ENCODE peak calls at places on chromosomes 11 and 22, in nine cellular contexts. One of them, this sample, is unnamed.

GRCh38 chr22:29152381-29153138 is 53.1 kb upstream of the EMID1 start:
- DNase-seq in spleen: peak; percentile 75
- DNase-seq in breast epithelium: no peak
- DNase-seq in pancreas: no peak
- DNase-seq in SJSA1: no peak
- DNase-seq in lung: peak; percentile 63
- DNase-seq in A673: peak; percentile 85
- DNase-seq in uterus: no peak
- DNase-seq in CD8-positive, alpha-beta memory T cell: no peak
- DNase-seq in this sample: no peak

GRCh38 chr11:1770528-1770927 is 6.8 kb upstream of the CTSD start:
- DNase-seq in SJSA1: no peak
- DNase-seq in breast epithelium: no peak
- DNase-seq in lung: no peak
- DNase-seq in A673: no peak
- DNase-seq in spleen: peak; percentile 85
- DNase-seq in CD8-positive, alpha-beta memory T cell: no peak
- DNase-seq in uterus: no peak
- DNase-seq in pancreas: peak; percentile 5
- DNase-seq in this sample: no peak

GRCh38 chr11:133964946-133965632 is 8.3 kb upstream of the IGSF9B start:
- DNase-seq in CD8-positive, alpha-beta memory T cell: no peak
- DNase-seq in SJSA1: no peak
- DNase-seq in lung: peak; percentile 71
- DNase-seq in pancreas: no peak
- DNase-seq in breast epithelium: peak; percentile 62
- DNase-seq in uterus: peak; percentile 50
- DNase-seq in spleen: no peak
- DNase-seq in A673: no peak
- DNase-seq in this sample: no peak

GRCh38 chr22:36902143-36902911 is 11.1 kb upstream of the CSF2RB start:
- DNase-seq in CD8-positive, alpha-beta memory T cell: no peak
- DNase-seq in breast epithelium: no peak
- DNase-seq in SJSA1: no peak
- DNase-seq in spleen: no peak
- DNase-seq in uterus: no peak
- DNase-seq in lung: no peak
- DNase-seq in A673: no peak
- DNase-seq in pancreas: no peak
- DNase-seq in this sample: no peak

GRCh38 chr11:72969894-72970335 is 155.7 kb downstream of the ATG16L2 start:
- DNase-seq in lung: no peak
- DNase-seq in SJSA1: peak; percentile 20
- DNase-seq in A673: no peak
- DNase-seq in spleen: no peak
- DNase-seq in pancreas: no peak
- DNase-seq in CD8-positive, alpha-beta memory T cell: no peak
- DNase-seq in uterus: no peak
- DNase-seq in breast epithelium: no peak
- DNase-seq in this sample: no peak

GRCh38 chr11:9688716-9689511 is 25.0 kb downstream of the SWAP70 start:
- DNase-seq in uterus: no peak
- DNase-seq in CD8-positive, alpha-beta memory T cell: peak; percentile 4
- DNase-seq in lung: no peak
- DNase-seq in A673: peak; percentile 73
- DNase-seq in breast epithelium: no peak
- DNase-seq in pancreas: no peak
- DNase-seq in spleen: no peak
- DNase-seq in SJSA1: peak; percentile 85
- DNase-seq in this sample: peak; percentile 87

GRCh38 chr11:74702383-74703007 is 28.7 kb downstream of the CHRDL2 start:
- DNase-seq in lung: peak; percentile 69
- DNase-seq in A673: peak; percentile 84
- DNase-seq in CD8-positive, alpha-beta memory T cell: peak; percentile 38
- DNase-seq in spleen: peak; percentile 81
- DNase-seq in uterus: peak; percentile 74
- DNase-seq in pancreas: peak; percentile 75
- DNase-seq in SJSA1: peak; percentile 39
- DNase-seq in breast epithelium: peak; percentile 47
- DNase-seq in this sample: peak; percentile 63

GRCh38 chr11:134074346-134074745 is 5.5 kb downstream of the JAM3 start:
- DNase-seq in SJSA1: no peak
- DNase-seq in spleen: no peak
- DNase-seq in lung: no peak
- DNase-seq in breast epithelium: no peak
- DNase-seq in CD8-positive, alpha-beta memory T cell: no peak
- DNase-seq in A673: no peak
- DNase-seq in pancreas: no peak
- DNase-seq in uterus: no peak
- DNase-seq in this sample: no peak

GRCh38 chr22:38623357-38623756 is 32.8 kb downstream of the FAM227A start:
- DNase-seq in spleen: peak; percentile 23
- DNase-seq in lung: no peak
- DNase-seq in uterus: no peak
- DNase-seq in breast epithelium: no peak
- DNase-seq in pancreas: no peak
- DNase-seq in CD8-positive, alpha-beta memory T cell: no peak
- DNase-seq in A673: no peak
- DNase-seq in SJSA1: no peak
- DNase-seq in this sample: no peak

GRCh38 chr22:38631724-38632123 is 24.5 kb downstream of the FAM227A start:
- DNase-seq in A673: no peak
- DNase-seq in lung: no peak
- DNase-seq in uterus: no peak
- DNase-seq in pancreas: no peak
- DNase-seq in CD8-positive, alpha-beta memory T cell: peak; percentile 7
- DNase-seq in spleen: no peak
- DNase-seq in breast epithelium: no peak
- DNase-seq in SJSA1: no peak
- DNase-seq in this sample: no peak

GRCh38 chr22:38632528-38632927 is 23.7 kb downstream of the FAM227A start:
- DNase-seq in CD8-positive, alpha-beta memory T cell: no peak
- DNase-seq in A673: no peak
- DNase-seq in spleen: no peak
- DNase-seq in lung: no peak
- DNase-seq in SJSA1: no peak
- DNase-seq in uterus: no peak
- DNase-seq in breast epithelium: no peak
- DNase-seq in pancreas: no peak
- DNase-seq in this sample: no peak

GRCh38 chr22:38629108-38629507 is 27.1 kb downstream of the FAM227A start:
- DNase-seq in SJSA1: no peak
- DNase-seq in spleen: no peak
- DNase-seq in breast epithelium: no peak
- DNase-seq in pancreas: no peak
- DNase-seq in uterus: no peak
- DNase-seq in lung: no peak
- DNase-seq in A673: no peak
- DNase-seq in CD8-positive, alpha-beta memory T cell: no peak
- DNase-seq in this sample: no peak

DNA sequence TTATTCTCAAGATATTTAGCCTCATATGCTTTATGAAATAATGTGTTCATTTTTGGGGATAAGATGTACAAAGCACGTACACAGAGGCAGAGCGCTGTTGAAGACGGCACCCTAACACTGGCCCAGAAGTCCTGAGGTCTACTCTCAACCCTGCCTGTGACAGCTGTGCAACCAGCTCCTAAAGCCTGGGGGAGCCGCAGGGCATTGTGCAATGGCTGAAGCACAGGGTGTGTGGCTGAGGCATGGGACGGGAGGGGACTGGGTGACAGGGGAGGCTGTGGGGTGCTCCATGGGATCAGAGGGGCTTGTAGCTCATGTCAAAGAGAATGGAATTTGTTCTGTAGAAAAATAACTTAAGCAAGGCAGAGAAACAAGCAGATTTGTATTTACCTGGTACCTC is 27.7 kb downstream of the FAM227A start:
- DNase-seq in spleen: peak; percentile 15
- DNase-seq in lung: no peak
- DNase-seq in uterus: no peak
- DNase-seq in SJSA1: no peak
- DNase-seq in A673: no peak
- DNase-seq in CD8-positive, alpha-beta memory T cell: no peak
- DNase-seq in breast epithelium: no peak
- DNase-seq in pancreas: no peak
- DNase-seq in this sample: no peak
- H3K9me3 ChIP-seq in spleen: no peaks in the 10 kb centered on the region
- H3K9me3 ChIP-seq in lung: no peaks in the 10 kb centered on the region
- H3K9me3 ChIP-seq in uterus: no peaks in the 10 kb centered on the region
- H3K9me3 ChIP-seq in SJSA1: no peaks in the 10 kb centered on the region
- H3K9me3 ChIP-seq in A673: no peaks in the 10 kb centered on the region
- H3K9me3 ChIP-seq in CD8-positive, alpha-beta memory T cell: no peaks in the 10 kb centered on the region
- H3K9me3 ChIP-seq in breast epithelium: no peaks in the 10 kb centered on the region
- H3K9me3 ChIP-seq in pancreas: no peaks in the 10 kb centered on the region
- H3K9me3 ChIP-seq in this sample: no peaks in the 10 kb centered on the region

GRCh38 chr22:35170716-35171697 is 86.3 kb upstream of the HMGXB4 start:
- DNase-seq in breast epithelium: no peak
- DNase-seq in CD8-positive, alpha-beta memory T cell: no peak
- DNase-seq in lung: peak; percentile 22
- DNase-seq in A673: no peak
- DNase-seq in SJSA1: no peak
- DNase-seq in pancreas: no peak
- DNase-seq in spleen: no peak
- DNase-seq in uterus: no peak
- DNase-seq in this sample: no peak

GRCh38 chr22:35172452-35172851 is 84.8 kb upstream of the HMGXB4 start:
- DNase-seq in SJSA1: no peak
- DNase-seq in breast epithelium: no peak
- DNase-seq in uterus: no peak
- DNase-seq in A673: peak; percentile 40
- DNase-seq in CD8-positive, alpha-beta memory T cell: no peak
- DNase-seq in spleen: no peak
- DNase-seq in lung: no peak
- DNase-seq in pancreas: no peak
- DNase-seq in this sample: no peak

GRCh38 chr22:35174398-35174797 is 82.9 kb upstream of the HMGXB4 start:
- DNase-seq in spleen: no peak
- DNase-seq in lung: no peak
- DNase-seq in CD8-positive, alpha-beta memory T cell: no peak
- DNase-seq in pancreas: no peak
- DNase-seq in SJSA1: no peak
- DNase-seq in A673: no peak
- DNase-seq in breast epithelium: no peak
- DNase-seq in uterus: no peak
- DNase-seq in this sample: no peak

GRCh38 chr22:35175392-35175791 is 81.9 kb upstream of the HMGXB4 start:
- DNase-seq in spleen: no peak
- DNase-seq in uterus: no peak
- DNase-seq in CD8-positive, alpha-beta memory T cell: no peak
- DNase-seq in SJSA1: no peak
- DNase-seq in breast epithelium: no peak
- DNase-seq in pancreas: no peak
- DNase-seq in lung: no peak
- DNase-seq in A673: no peak
- DNase-seq in this sample: no peak

DNA sequence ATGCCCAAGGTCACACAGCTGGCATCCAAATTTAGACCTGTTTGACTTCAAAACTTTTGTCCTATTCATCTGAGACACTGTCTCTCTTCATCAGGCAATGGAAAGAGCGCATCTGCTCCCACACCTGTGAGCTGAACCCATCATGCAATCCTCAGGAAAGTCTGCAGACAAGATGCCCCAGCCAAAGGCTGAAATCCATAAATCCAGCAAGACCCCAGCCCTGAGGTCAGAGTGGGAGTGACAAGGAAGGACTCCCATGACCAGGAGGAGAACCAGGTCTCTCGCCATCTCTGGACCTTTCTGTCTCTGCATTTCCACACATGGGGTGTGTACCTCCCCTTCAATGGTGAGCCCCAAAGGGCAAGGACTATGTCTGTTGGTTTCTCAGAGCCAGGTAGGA is 83.6 kb upstream of the HMGXB4 start:
- DNase-seq in breast epithelium: no peak
- DNase-seq in A673: no peak
- DNase-seq in uterus: no peak
- DNase-seq in CD8-positive, alpha-beta memory T cell: no peak
- DNase-seq in pancreas: no peak
- DNase-seq in spleen: no peak
- DNase-seq in SJSA1: no peak
- DNase-seq in lung: peak; percentile 21
- DNase-seq in this sample: no peak
- H3K27ac ChIP-seq in breast epithelium: no peak overlapping the region
- H3K27ac ChIP-seq in A673: no peak overlapping the region
- H3K27ac ChIP-seq in uterus: no peak overlapping the region
- H3K27ac ChIP-seq in CD8-positive, alpha-beta memory T cell: no peak overlapping the region
- H3K27ac ChIP-seq in pancreas: no peak overlapping the region
- H3K27ac ChIP-seq in spleen: no peak overlapping the region
- H3K27ac ChIP-seq in SJSA1: no peak overlapping the region
- H3K27ac ChIP-seq in lung: no peak overlapping the region
- H3K27ac ChIP-seq in this sample: no peak overlapping the region

GRCh38 chr22:20965104-20965887 is 1.8 kb upstream of the AIFM3 start:
- DNase-seq in uterus: no peak
- DNase-seq in lung: no peak
- DNase-seq in SJSA1: no peak
- DNase-seq in A673: no peak
- DNase-seq in CD8-positive, alpha-beta memory T cell: no peak
- DNase-seq in spleen: peak; percentile 78
- DNase-seq in pancreas: no peak
- DNase-seq in breast epithelium: no peak
- DNase-seq in this sample: no peak
- H3K4me3 ChIP-seq in uterus: no peak overlapping the region
- H3K4me3 ChIP-seq in lung: no peak overlapping the region
- H3K4me3 ChIP-seq in SJSA1: no peak overlapping the region
- H3K4me3 ChIP-seq in A673: peak overlapping the region; percentile 34
- H3K4me3 ChIP-seq in CD8-positive, alpha-beta memory T cell: no peak overlapping the region
- H3K4me3 ChIP-seq in spleen: peak overlapping the region; percentile 25
- H3K4me3 ChIP-seq in pancreas: no peak overlapping the region
- H3K4me3 ChIP-seq in breast epithelium: peak overlapping the region; percentile 68
- H3K4me3 ChIP-seq in this sample: no peak overlapping the region

GRCh38 chr11:114612686-114613085 is 17.1 kb upstream of the NXPE4 start:
- DNase-seq in SJSA1: no peak
- DNase-seq in CD8-positive, alpha-beta memory T cell: no peak
- DNase-seq in lung: no peak
- DNase-seq in pancreas: no peak
- DNase-seq in breast epithelium: no peak
- DNase-seq in A673: no peak
- DNase-seq in spleen: no peak
- DNase-seq in uterus: no peak
- DNase-seq in this sample: no peak

GRCh38 chr11:114616516-114616915 is 20.9 kb upstream of the NXPE4 start:
- DNase-seq in SJSA1: no peak
- DNase-seq in lung: no peak
- DNase-seq in spleen: no peak
- DNase-seq in breast epithelium: no peak
- DNase-seq in pancreas: no peak
- DNase-seq in CD8-positive, alpha-beta memory T cell: no peak
- DNase-seq in uterus: no peak
- DNase-seq in A673: no peak
- DNase-seq in this sample: no peak

GRCh38 chr11:114610984-114611944 is 15.7 kb upstream of the NXPE4 start:
- DNase-seq in uterus: no peak
- DNase-seq in CD8-positive, alpha-beta memory T cell: no peak
- DNase-seq in A673: no peak
- DNase-seq in pancreas: no peak
- DNase-seq in SJSA1: no peak
- DNase-seq in breast epithelium: no peak
- DNase-seq in spleen: no peak
- DNase-seq in lung: no peak
- DNase-seq in this sample: no peak

GRCh38 chr11:114615448-114616361 is 20.1 kb upstream of the NXPE4 start:
- DNase-seq in CD8-positive, alpha-beta memory T cell: no peak
- DNase-seq in breast epithelium: no peak
- DNase-seq in spleen: no peak
- DNase-seq in lung: no peak
- DNase-seq in SJSA1: no peak
- DNase-seq in pancreas: no peak
- DNase-seq in A673: no peak
- DNase-seq in uterus: no peak
- DNase-seq in this sample: no peak

GRCh38 chr11:114614127-114614720 is 18.6 kb upstream of the NXPE4 start:
- DNase-seq in SJSA1: no peak
- DNase-seq in A673: no peak
- DNase-seq in lung: no peak
- DNase-seq in pancreas: no peak
- DNase-seq in uterus: no peak
- DNase-seq in breast epithelium: no peak
- DNase-seq in CD8-positive, alpha-beta memory T cell: no peak
- DNase-seq in spleen: no peak
- DNase-seq in this sample: no peak
- H3K9me3 ChIP-seq in SJSA1: no peaks in the 10 kb centered on the region
- H3K9me3 ChIP-seq in A673: peaks cover 18% of the 10 kb centered on the region
- H3K9me3 ChIP-seq in lung: no peaks in the 10 kb centered on the region
- H3K9me3 ChIP-seq in pancreas: no peaks in the 10 kb centered on the region
- H3K9me3 ChIP-seq in uterus: no peaks in the 10 kb centered on the region
- H3K9me3 ChIP-seq in breast epithelium: no peaks in the 10 kb centered on the region
- H3K9me3 ChIP-seq in CD8-positive, alpha-beta memory T cell: no peaks in the 10 kb centered on the region
- H3K9me3 ChIP-seq in spleen: no peaks in the 10 kb centered on the region
- H3K9me3 ChIP-seq in this sample: peaks cover 41% of the 10 kb centered on the region